ENCODE peak calls at places on chromosome 17, in four cellular contexts. O, K, B and N are unnamed samples.

GRCh38 chr17:58667934-58668597 is 23.8 kb downstream of the TEX14 start:
- DNase-seq in O (no peak), K (no peak), B (peak; percentile 60), N (no peak)

GRCh38 chr17:64938925-64939474 is 19.7 kb upstream of the LRRC37A3 start:
- DNase-seq in O (peak; percentile 54), K (no peak), B (peak; percentile 55), N (no peak)

GRCh38 chr17:36942631-36943125 is 5.4 kb downstream of the LHX1 start:
- DNase-seq in O (no peak), K (no peak), B (no peak), N (no peak)

GRCh38 chr17:70920416-70920815 is 751.1 kb downstream of the KCNJ2 start:
- DNase-seq in O (no peak), K (no peak), B (no peak), N (no peak)

GRCh38 chr17:57519199-57519598 is 225.9 kb downstream of the CCDC182 start:
- DNase-seq in O (peak; percentile 77), K (no peak), B (peak; percentile 25), N (no peak)

GRCh38 chr17:556431-556995 is 158.1 kb downstream of the VPS53 start:
- DNase-seq in O (no peak), K (no peak), B (no peak), N (no peak)

GRCh38 chr17:67290994-67291362 is 46.0 kb upstream of the HELZ start:
- DNase-seq in O (no peak), K (no peak), B (no peak), N (no peak)

GRCh38 chr17:34672176-34672785 is 92.9 kb downstream of the TMEM132E start:
- DNase-seq in O (no peak), K (no peak), B (no peak), N (no peak)

GRCh38 chr17:71986886-71987285 is 133.9 kb upstream of the SOX9 start:
- DNase-seq in O (no peak), K (no peak), B (no peak), N (no peak)

GRCh38 chr17:58119491-58119890 is 28.7 kb upstream of the OR4D1 start:
- DNase-seq in O (no peak), K (no peak), B (no peak), N (no peak)

GRCh38 chr17:31528291-31528874 is 136.9 kb downstream of the RAB11FIP4 start:
- DNase-seq in O (no peak), K (no peak), B (no peak), N (no peak)

GRCh38 chr17:16381496-16381820 is 567 bp downstream of the UBB start:
- DNase-seq in O (no peak), K (no peak), B (no peak), N (peak; percentile 22)

GRCh38 chr17:18143044-18143936 is 34.7 kb downstream of the MYO15A start:
- DNase-seq in O (peak; percentile 20), K (no peak), B (no peak), N (no peak)

GRCh38 chr17:40567377-40567776 is 2.1 kb upstream of the CCR7 start:
- DNase-seq in O (no peak), K (no peak), B (no peak), N (no peak)

GRCh38 chr17:38897176-38897575 is 27.3 kb downstream of the LASP1 start:
- DNase-seq in O (peak; percentile 35), K (no peak), B (no peak), N (no peak)

GRCh38 chr17:15492186-15492585 is 24.8 kb upstream of the CDRT4 start:
- DNase-seq in O (no peak), K (no peak), B (no peak), N (no peak)

GRCh38 chr17:7041607-7042506 is 2.0 kb downstream of the SLC16A11 start:
- DNase-seq in O (no peak), K (no peak), B (no peak), N (no peak)

GRCh38 chr17:63082273-63082861 is 116.3 kb downstream of the TANC2 start:
- DNase-seq in O (no peak), K (peak; percentile 10), B (no peak), N (no peak)

GRCh38 chr17:35797370-35797769 is 1.9 kb upstream of the MMP28 start:
- DNase-seq in O (no peak), K (no peak), B (no peak), N (no peak)

GRCh38 chr17:11240041-11240801 is 792 bp upstream of the SHISA6 start:
- DNase-seq in O (no peak), K (no peak), B (no peak), N (no peak)

GRCh38 chr17:41648411-41649195 is 24.2 kb upstream of the KRT17 start:
- DNase-seq in O (peak; percentile 94), K (peak; percentile 77), B (peak; percentile 85), N (peak; percentile 45)

DNA sequence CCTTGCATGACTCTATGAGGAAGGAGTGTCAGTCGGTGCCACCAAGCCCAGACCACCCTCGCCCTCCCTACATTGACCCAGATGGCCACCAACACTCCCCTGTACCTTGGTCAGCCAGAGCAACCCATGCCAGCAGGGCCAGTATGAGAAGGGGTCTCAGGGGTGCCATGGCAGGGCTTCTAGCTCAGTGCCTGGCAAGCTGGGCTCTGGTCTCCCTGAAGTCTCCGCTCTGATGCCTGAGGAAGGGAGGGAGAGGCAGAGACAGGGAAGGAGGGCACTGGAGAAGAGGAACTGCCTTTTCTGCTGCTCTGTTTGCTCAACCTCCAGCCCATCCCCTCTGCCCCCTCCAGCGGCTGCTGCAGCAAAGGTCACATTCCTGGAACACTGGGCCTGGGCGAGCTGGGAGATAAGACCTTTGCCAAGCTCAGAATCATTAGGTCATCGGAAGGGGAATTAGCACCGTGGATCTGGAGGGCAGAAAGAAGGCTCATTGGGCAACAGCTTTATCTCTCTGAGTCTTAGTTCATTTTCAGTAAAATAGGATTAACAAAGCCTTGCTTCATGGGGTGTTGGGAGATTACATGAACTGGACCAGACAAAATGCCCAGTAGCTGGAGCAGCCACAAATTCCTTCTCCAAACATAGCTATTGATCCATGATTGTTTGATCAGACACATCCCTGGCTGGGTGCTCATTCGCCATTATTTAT is at the start of gene VTN:
- DNase-seq in O (peak; percentile 52), K (no peak), B (peak; percentile 45), N (no peak)
- TF ChIP-seq CTCF in O (peak; percentile 13), K (no peak), B (no peak), N (no peak)

GRCh38 chr17:10050597-10051101 is 145.6 kb upstream of the RCVRN start:
- DNase-seq in O (no peak), K (no peak), B (no peak), N (peak; percentile 59)

GRCh38 chr17:10048951-10049350 is 143.9 kb upstream of the RCVRN start:
- DNase-seq in O (no peak), K (no peak), B (no peak), N (no peak)

GRCh38 chr17:10046259-10046658 is 141.2 kb upstream of the RCVRN start:
- DNase-seq in O (no peak), K (no peak), B (no peak), N (no peak)

GRCh38 chr17:10051112-10051511 is 146.0 kb upstream of the RCVRN start:
- DNase-seq in O (no peak), K (no peak), B (no peak), N (no peak)

DNA sequence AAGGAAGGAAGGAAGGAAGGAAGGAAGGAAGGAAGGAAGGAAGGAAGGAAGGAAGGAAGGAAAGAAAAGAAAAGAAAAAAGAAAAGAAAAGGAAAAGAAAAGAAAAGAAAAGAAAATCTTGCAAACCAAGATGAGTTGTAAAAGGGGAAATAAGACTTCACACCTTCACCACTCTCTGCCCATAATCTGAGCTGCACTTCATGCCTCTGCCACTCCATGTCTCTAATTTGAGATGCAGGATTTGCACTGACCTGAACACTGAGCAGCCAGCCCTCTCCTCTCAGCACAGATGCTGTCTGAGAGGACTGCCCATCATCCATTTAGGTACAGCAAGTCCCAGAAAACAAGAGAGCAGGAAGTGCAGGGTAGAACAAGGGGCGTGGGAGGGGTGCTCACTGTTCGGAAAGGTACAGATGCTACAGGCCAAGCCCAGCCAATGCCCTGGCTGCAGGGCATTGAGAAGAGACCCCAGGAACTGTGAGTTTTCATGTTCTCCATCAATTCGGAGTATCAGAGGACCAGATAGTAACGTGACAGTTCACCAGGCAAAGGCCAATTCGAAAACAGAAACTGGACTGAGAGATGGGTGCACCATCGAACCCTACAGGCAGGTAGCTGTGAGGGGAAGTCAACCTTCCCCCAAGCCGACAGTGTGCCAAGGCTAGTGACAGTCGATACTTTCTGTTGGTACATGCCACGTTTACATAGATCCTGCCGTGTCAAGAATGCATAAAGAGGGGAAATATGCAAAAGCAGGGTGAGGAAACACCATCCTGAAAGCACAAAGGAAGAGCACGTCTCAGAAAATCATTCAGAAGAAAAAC is 141.9 kb upstream of the RCVRN start:
- DNase-seq in O (no peak), K (no peak), B (no peak), N (no peak)
- H3K4me3 ChIP-seq in O (no peak overlapping the region), K (no peak overlapping the region), B (no peak overlapping the region), N (peak overlapping the region; percentile 32)

DNA sequence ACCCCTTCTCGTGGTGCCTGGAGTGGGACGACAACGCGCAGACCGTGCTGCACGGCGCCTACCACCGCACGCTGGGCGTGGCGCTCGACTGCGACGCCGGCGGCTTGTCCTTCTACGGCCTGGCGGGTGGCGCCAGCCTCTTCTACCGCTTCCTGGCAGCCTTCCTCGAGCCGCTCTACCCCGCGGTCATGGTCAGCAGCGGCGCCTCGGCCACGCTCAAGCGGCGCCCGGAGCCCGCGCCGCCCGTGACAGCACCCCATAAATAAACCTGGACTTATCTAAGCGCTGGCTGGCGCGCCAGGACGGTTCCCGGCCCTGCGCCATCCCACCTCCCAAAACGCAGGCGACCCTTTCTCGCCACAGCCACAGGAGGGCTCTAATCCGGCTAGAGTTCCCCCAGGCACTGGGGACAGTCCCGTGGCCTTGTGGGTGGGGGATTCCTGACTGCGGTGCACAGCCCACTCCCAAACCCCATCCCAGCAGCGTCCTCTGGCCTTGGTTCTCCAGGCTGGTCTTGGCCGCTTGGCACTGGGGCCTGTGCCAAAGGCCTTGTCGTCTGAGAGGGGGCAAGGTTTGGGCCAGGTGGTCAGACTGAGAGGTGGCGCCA is 10.2 kb upstream of the SLC16A5 start:
- DNase-seq in O (no peak), K (no peak), B (peak; percentile 55), N (no peak)
- TF ChIP-seq CTCF in O (no peak), K (no peak), B (no peak), N (peak; percentile 27)

GRCh38 chr17:77088455-77089117 is 52.2 kb upstream of the SEC14L1 start:
- DNase-seq in O (peak; percentile 97), K (peak; percentile 99), B (peak; percentile 85), N (peak; percentile 93)

GRCh38 chr17:77086433-77087010 is 54.2 kb upstream of the SEC14L1 start:
- DNase-seq in O (peak; percentile 89), K (peak; percentile 85), B (peak; percentile 88), N (peak; percentile 62)

GRCh38 chr17:77085916-77086432 is 54.8 kb upstream of the SEC14L1 start:
- DNase-seq in O (peak; percentile 75), K (no peak), B (no peak), N (no peak)

GRCh38 chr17:77089118-77089477 is 51.7 kb upstream of the SEC14L1 start:
- DNase-seq in O (no peak), K (no peak), B (peak; percentile 8), N (no peak)

DNA sequence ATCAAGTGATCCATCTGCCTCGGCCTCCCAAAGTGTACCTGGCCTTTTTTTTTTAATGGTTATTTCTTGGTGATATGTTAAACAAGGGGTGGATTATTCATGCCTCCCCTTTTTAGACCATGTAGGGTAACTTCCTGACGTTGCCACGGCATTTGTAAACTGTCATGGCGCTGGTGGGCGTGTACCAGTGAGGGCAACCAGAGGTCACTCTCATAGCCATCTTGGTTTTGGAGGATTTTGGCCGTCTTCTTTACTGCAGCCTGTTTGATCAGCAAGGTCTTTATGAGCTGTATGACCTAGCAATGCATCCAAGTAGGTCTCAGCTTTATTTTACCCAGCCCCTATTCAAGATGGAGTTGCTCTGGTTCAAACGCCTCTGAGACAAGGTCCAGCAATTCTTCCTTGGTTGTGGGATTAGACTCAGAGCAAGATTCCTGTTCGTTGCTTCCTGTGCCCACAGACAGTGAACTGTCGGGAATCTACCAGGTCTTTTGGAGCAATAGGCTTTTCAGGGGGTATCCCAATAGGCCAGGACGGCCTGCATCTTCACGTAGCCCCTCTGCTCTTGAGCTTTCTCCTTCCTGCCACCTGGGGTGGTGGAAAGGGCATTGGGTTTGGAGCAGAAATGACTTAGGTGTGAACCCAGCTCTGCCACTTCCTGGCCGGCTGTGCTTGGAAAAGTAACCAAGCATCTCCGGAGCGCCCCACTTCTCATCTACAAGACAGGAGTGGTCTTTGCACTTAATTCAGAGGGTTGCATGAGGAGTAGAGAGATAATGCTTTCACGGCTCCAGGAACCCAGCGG is 52.9 kb upstream of the SEC14L1 start:
- DNase-seq in O (no peak), K (no peak), B (no peak), N (no peak)
- H3K4me3 ChIP-seq in O (peak overlapping the region; percentile 86), K (peak overlapping the region; percentile 100), B (peak overlapping the region; percentile 81), N (peak overlapping the region; percentile 69)